ENCODE peak calls at places on chromosomes 7 and 10, in nine cellular contexts. Q, Z, V, M, R, O, B, E and X are unnamed samples.

GRCh38 chr7:135645296-135645904 is 16.9 kb upstream of the STMP1 start:
- DNase-seq in Q (no peak), Z (no peak), V (no peak), M (peak), R (peak), O (peak), B (no peak), E (no peak), X (peak)

GRCh38 chr7:23216021-23216420 is 30.6 kb upstream of the GPNMB start:
- DNase-seq in Q (peak), Z (no peak), V (no peak), M (no peak), R (no peak), O (no peak), B (no peak), E (no peak), X (no peak)

GRCh38 chr7:115116773-115117715 is 195.2 kb downstream of the MDFIC start:
- DNase-seq in Q (no peak), Z (no peak), V (no peak), M (no peak), R (no peak), O (no peak), B (no peak), E (no peak), X (no peak)

GRCh38 chr10:44293842-44294241 is 91.1 kb downstream of the CXCL12 start:
- DNase-seq in Q (no peak), Z (no peak), V (no peak), M (no peak), R (no peak), O (no peak), B (no peak), E (no peak), X (no peak)

GRCh38 chr10:131697461-131698128 is 203.2 kb upstream of the PPP2R2D start:
- DNase-seq in Q (peak), Z (no peak), V (no peak), M (no peak), R (no peak), O (no peak), B (no peak), E (no peak), X (no peak)

GRCh38 chr10:112919721-112920120 is 30.3 kb upstream of the TCF7L2 start:
- DNase-seq in Q (no peak), Z (no peak), V (no peak), M (no peak), R (no peak), O (no peak), B (no peak), E (no peak), X (no peak)

GRCh38 chr7:100247152-100247757 is 27.5 kb downstream of the PVRIG start:
- DNase-seq in Q (peak), Z (no peak), V (peak), M (no peak), R (peak), O (no peak), B (no peak), E (no peak), X (peak)

GRCh38 chr7:149287622-149288021 is 25.6 kb downstream of the ZNF783 start:
- DNase-seq in Q (no peak), Z (no peak), V (no peak), M (no peak), R (no peak), O (no peak), B (no peak), E (no peak), X (no peak)

GRCh38 chr7:17554341-17555015 is 256.0 kb downstream of the AHR start:
- DNase-seq in Q (no peak), Z (no peak), V (no peak), M (no peak), R (no peak), O (no peak), B (no peak), E (no peak), X (no peak)

GRCh38 chr10:4332764-4333473 is 493.1 kb upstream of the AKR1E2 start:
- DNase-seq in Q (no peak), Z (no peak), V (no peak), M (no peak), R (no peak), O (no peak), B (no peak), E (no peak), X (no peak)